ENCODE peak calls at places on chromosome 1, in six cellular contexts. Y is GF-D8; B is anterior cingulate cortex; J is activated CD4-positive, alpha-beta T cell treated with anti-CD3 and anti-CD28 coated beads for 36 hours; R is AG08396; F is suprapubic skin. I is an unnamed sample.

GRCh38 chr1:221149111-221149510 is 269.9 kb downstream of the HLX start:
- DNase-seq in Y (no peak), B (no peak), J (no peak), R (no peak), F (no peak), I (no peak)

GRCh38 chr1:951364-951763 is 7.7 kb downstream of the NOC2L start:
- DNase-seq in Y (no peak), B (no peak), J (no peak), R (no peak), F (no peak), I (no peak)

GRCh38 chr1:25614466-25615171 is 2.0 kb upstream of the MAN1C1 start:
- DNase-seq in Y (no peak), B (no peak), J (peak; percentile 29), R (no peak), F (no peak), I (no peak)

GRCh38 chr1:174828264-174828663 is 171.5 kb upstream of the CACYBP start:
- DNase-seq in Y (no peak), B (no peak), J (no peak), R (no peak), F (no peak), I (no peak)

GRCh38 chr1:83998599-83999315 is at the start of gene TTLL7:
- DNase-seq in Y (no peak), B (peak; percentile 91), J (peak; percentile 79), R (peak; percentile 87), F (peak; percentile 77), I (peak; percentile 84)

GRCh38 chr1:209937996-209938959 is at the start of gene SYT14:
- DNase-seq in Y (no peak), B (no peak), J (peak; percentile 18), R (peak; percentile 88), F (no peak), I (no peak)

GRCh38 chr1:11781298-11781697 is 19.3 kb downstream of the C1orf167 start:
- DNase-seq in Y (no peak), B (no peak), J (no peak), R (no peak), F (no peak), I (no peak)

GRCh38 chr1:206921772-206922265 is at the start of gene FCMR:
- DNase-seq in Y (peak; percentile 12), B (peak; percentile 7), J (peak; percentile 50), R (no peak), F (no peak), I (peak; percentile 73)